ENCODE peak calls at places on chromosomes 6 and 20, in eight cellular contexts. One of them, this sample, is unnamed. For H3K9me3, the result is how much of the 10 kb centered on the place peaks cover.

GRCh38 chr6:124868476-124868875 is 93.8 kb upstream of the RNF217 start:
- DNase-seq in ovary: no peak
- DNase-seq in colonic mucosa: no peak
- DNase-seq in spleen: no peak
- DNase-seq in psoas muscle: no peak
- DNase-seq in heart left ventricle: no peak
- DNase-seq in neural progenitor cell: no peak
- DNase-seq in BE2C: no peak
- DNase-seq in this sample: no peak

GRCh38 chr6:31663087-31663960 is 1.5 kb downstream of the GPANK1 start:
- DNase-seq in spleen: no peak
- DNase-seq in neural progenitor cell: no peak
- DNase-seq in BE2C: no peak
- DNase-seq in ovary: no peak
- DNase-seq in psoas muscle: no peak
- DNase-seq in heart left ventricle: no peak
- DNase-seq in colonic mucosa: no peak
- DNase-seq in this sample: no peak

GRCh38 chr6:81734500-81735140 is 17.9 kb downstream of the TENT5A start:
- DNase-seq in heart left ventricle: no peak
- DNase-seq in psoas muscle: no peak
- DNase-seq in spleen: no peak
- DNase-seq in neural progenitor cell: no peak
- DNase-seq in colonic mucosa: no peak
- DNase-seq in ovary: no peak
- DNase-seq in BE2C: no peak
- DNase-seq in this sample: no peak

GRCh38 chr20:5080384-5080877 is 39.3 kb downstream of the PCNA start:
- DNase-seq in colonic mucosa: no peak
- DNase-seq in ovary: no peak
- DNase-seq in BE2C: no peak
- DNase-seq in neural progenitor cell: no peak
- DNase-seq in psoas muscle: peak
- DNase-seq in spleen: peak
- DNase-seq in heart left ventricle: peak
- DNase-seq in this sample: no peak

GRCh38 chr6:19836799-19837510 is at the start of gene ID4:
- DNase-seq in heart left ventricle: peak
- DNase-seq in colonic mucosa: peak
- DNase-seq in spleen: no peak
- DNase-seq in BE2C: peak
- DNase-seq in psoas muscle: peak
- DNase-seq in neural progenitor cell: peak
- DNase-seq in ovary: peak
- DNase-seq in this sample: peak

GRCh38 chr6:157376706-157377230 is 4.2 kb upstream of the ZDHHC14 start:
- DNase-seq in heart left ventricle: no peak
- DNase-seq in colonic mucosa: no peak
- DNase-seq in ovary: no peak
- DNase-seq in neural progenitor cell: no peak
- DNase-seq in BE2C: no peak
- DNase-seq in psoas muscle: no peak
- DNase-seq in spleen: no peak
- DNase-seq in this sample: no peak

GRCh38 chr6:404685-405423 is 13.3 kb downstream of the IRF4 start:
- DNase-seq in spleen: no peak
- DNase-seq in ovary: no peak
- DNase-seq in heart left ventricle: no peak
- DNase-seq in neural progenitor cell: no peak
- DNase-seq in BE2C: no peak
- DNase-seq in psoas muscle: no peak
- DNase-seq in colonic mucosa: no peak
- DNase-seq in this sample: no peak

GRCh38 chr6:34083227-34083889 is 62.5 kb downstream of the GRM4 start:
- DNase-seq in ovary: no peak
- DNase-seq in BE2C: no peak
- DNase-seq in neural progenitor cell: no peak
- DNase-seq in spleen: no peak
- DNase-seq in psoas muscle: peak
- DNase-seq in heart left ventricle: no peak
- DNase-seq in colonic mucosa: no peak
- DNase-seq in this sample: no peak

GRCh38 chr6:142045380-142046270 is 87.1 kb upstream of the GJE1 start:
- DNase-seq in ovary: no peak
- DNase-seq in psoas muscle: no peak
- DNase-seq in heart left ventricle: no peak
- DNase-seq in spleen: no peak
- DNase-seq in BE2C: no peak
- DNase-seq in neural progenitor cell: no peak
- DNase-seq in colonic mucosa: no peak
- DNase-seq in this sample: no peak

GRCh38 chr6:42403415-42403814 is 48.3 kb downstream of the TRERF1 start:
- DNase-seq in neural progenitor cell: peak
- DNase-seq in BE2C: no peak
- DNase-seq in heart left ventricle: no peak
- DNase-seq in psoas muscle: no peak
- DNase-seq in spleen: no peak
- DNase-seq in ovary: no peak
- DNase-seq in colonic mucosa: peak
- DNase-seq in this sample: no peak

GRCh38 chr20:20621191-20621590 is 91.3 kb downstream of the RALGAPA2 start:
- DNase-seq in spleen: no peak
- DNase-seq in ovary: no peak
- DNase-seq in neural progenitor cell: no peak
- DNase-seq in psoas muscle: no peak
- DNase-seq in heart left ventricle: no peak
- DNase-seq in BE2C: no peak
- DNase-seq in colonic mucosa: no peak
- DNase-seq in this sample: no peak

GRCh38 chr6:75393806-75394205 is 99.8 kb downstream of the FILIP1 start:
- DNase-seq in ovary: no peak
- DNase-seq in psoas muscle: no peak
- DNase-seq in spleen: no peak
- DNase-seq in heart left ventricle: no peak
- DNase-seq in colonic mucosa: no peak
- DNase-seq in BE2C: no peak
- DNase-seq in neural progenitor cell: no peak
- DNase-seq in this sample: no peak

DNA sequence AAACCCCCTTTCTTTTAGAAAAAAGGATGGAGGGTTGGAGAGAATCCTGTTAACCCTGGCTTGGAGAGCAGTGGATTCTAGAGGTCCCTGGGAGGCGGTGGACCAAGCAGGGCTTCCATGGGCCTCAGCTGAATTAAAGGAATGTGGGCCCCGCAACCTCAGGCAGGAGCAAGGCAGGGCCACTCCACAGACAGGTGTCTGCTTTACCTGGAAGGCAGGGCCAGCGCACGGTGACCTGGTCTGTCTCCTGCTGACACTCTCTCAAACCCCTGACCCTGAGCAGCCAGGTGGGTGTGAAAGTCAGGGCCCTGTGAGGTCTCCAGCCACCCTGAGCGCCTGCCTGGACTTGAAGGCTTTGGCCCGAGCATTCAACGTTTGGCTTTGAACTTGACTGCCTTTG is 96.6 kb downstream of the TMEM170B start:
- DNase-seq in neural progenitor cell: no peak
- DNase-seq in BE2C: no peak
- DNase-seq in psoas muscle: no peak
- DNase-seq in colonic mucosa: no peak
- DNase-seq in heart left ventricle: no peak
- DNase-seq in spleen: no peak
- DNase-seq in ovary: no peak
- DNase-seq in this sample: no peak
- H3K4me3 ChIP-seq in neural progenitor cell: no peak
- H3K4me3 ChIP-seq in BE2C: no peak
- H3K4me3 ChIP-seq in psoas muscle: no peak
- H3K4me3 ChIP-seq in colonic mucosa: no peak
- H3K4me3 ChIP-seq in heart left ventricle: no peak
- H3K4me3 ChIP-seq in spleen: no peak
- H3K4me3 ChIP-seq in ovary: no peak
- H3K4me3 ChIP-seq in this sample: no peak

DNA sequence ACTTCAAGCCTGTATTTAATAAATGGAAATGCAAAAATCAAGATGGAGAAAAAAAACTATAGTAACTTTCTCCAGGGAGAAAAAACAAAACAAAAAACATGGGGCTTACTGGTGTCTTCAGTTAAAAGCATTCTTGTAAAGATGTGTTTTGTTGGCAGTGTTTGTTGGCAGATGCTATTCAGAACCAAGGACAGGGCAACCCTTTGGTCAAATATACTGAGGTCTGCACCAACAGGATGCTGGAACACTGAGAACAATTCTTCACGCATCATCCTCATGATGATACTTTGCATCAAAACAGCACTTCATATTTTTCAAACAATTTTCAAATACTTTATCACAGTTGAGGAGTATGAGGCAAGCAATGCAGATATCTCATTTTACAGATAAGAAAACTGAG is 63.7 kb upstream of the CBLN4 start:
- DNase-seq in psoas muscle: no peak
- DNase-seq in colonic mucosa: no peak
- DNase-seq in neural progenitor cell: no peak
- DNase-seq in spleen: no peak
- DNase-seq in heart left ventricle: no peak
- DNase-seq in ovary: no peak
- DNase-seq in BE2C: no peak
- DNase-seq in this sample: no peak
- H3K9me3 ChIP-seq in psoas muscle: under half
- H3K9me3 ChIP-seq in colonic mucosa: under half
- H3K9me3 ChIP-seq in neural progenitor cell: half or more
- H3K9me3 ChIP-seq in spleen: under half
- H3K9me3 ChIP-seq in heart left ventricle: under half
- H3K9me3 ChIP-seq in ovary: under half
- H3K9me3 ChIP-seq in BE2C: under half
- H3K9me3 ChIP-seq in this sample: under half

GRCh38 chr20:34558320-34559202 is at the start of gene MAP1LC3A:
- DNase-seq in spleen: peak
- DNase-seq in BE2C: peak
- DNase-seq in neural progenitor cell: peak
- DNase-seq in colonic mucosa: peak
- DNase-seq in heart left ventricle: peak
- DNase-seq in ovary: peak
- DNase-seq in psoas muscle: peak
- DNase-seq in this sample: no peak
- TF ChIP-seq CTCF in spleen: no peak
- TF ChIP-seq CTCF in BE2C: no peak
- TF ChIP-seq CTCF in neural progenitor cell: no peak
- TF ChIP-seq CTCF in colonic mucosa: no peak
- TF ChIP-seq CTCF in heart left ventricle: no peak
- TF ChIP-seq CTCF in ovary: peak
- TF ChIP-seq CTCF in psoas muscle: no peak
- TF ChIP-seq CTCF in this sample: no peak

GRCh38 chr20:35339007-35339406 is 46.8 kb upstream of the FAM83C start:
- DNase-seq in ovary: no peak
- DNase-seq in neural progenitor cell: no peak
- DNase-seq in psoas muscle: no peak
- DNase-seq in spleen: no peak
- DNase-seq in BE2C: no peak
- DNase-seq in heart left ventricle: no peak
- DNase-seq in colonic mucosa: no peak
- DNase-seq in this sample: no peak
- H3K4me3 ChIP-seq in ovary: no peak
- H3K4me3 ChIP-seq in neural progenitor cell: no peak
- H3K4me3 ChIP-seq in psoas muscle: no peak
- H3K4me3 ChIP-seq in spleen: no peak
- H3K4me3 ChIP-seq in BE2C: no peak
- H3K4me3 ChIP-seq in heart left ventricle: no peak
- H3K4me3 ChIP-seq in colonic mucosa: no peak
- H3K4me3 ChIP-seq in this sample: no peak

GRCh38 chr6:137655291-137655690 is 161.1 kb upstream of the OLIG3 start:
- DNase-seq in ovary: no peak
- DNase-seq in colonic mucosa: no peak
- DNase-seq in neural progenitor cell: no peak
- DNase-seq in spleen: no peak
- DNase-seq in psoas muscle: no peak
- DNase-seq in heart left ventricle: no peak
- DNase-seq in BE2C: no peak
- DNase-seq in this sample: no peak
- H3K9me3 ChIP-seq in ovary: under half
- H3K9me3 ChIP-seq in colonic mucosa: under half
- H3K9me3 ChIP-seq in neural progenitor cell: under half
- H3K9me3 ChIP-seq in spleen: half or more
- H3K9me3 ChIP-seq in psoas muscle: under half
- H3K9me3 ChIP-seq in heart left ventricle: under half
- H3K9me3 ChIP-seq in BE2C: under half
- H3K9me3 ChIP-seq in this sample: under half

GRCh38 chr6:16276991-16277981 is 38.9 kb downstream of the GMPR start:
- DNase-seq in psoas muscle: peak
- DNase-seq in neural progenitor cell: peak
- DNase-seq in heart left ventricle: peak
- DNase-seq in colonic mucosa: peak
- DNase-seq in BE2C: peak
- DNase-seq in spleen: no peak
- DNase-seq in ovary: peak
- DNase-seq in this sample: peak
- TF ChIP-seq CTCF in psoas muscle: peak
- TF ChIP-seq CTCF in neural progenitor cell: peak
- TF ChIP-seq CTCF in heart left ventricle: no peak
- TF ChIP-seq CTCF in colonic mucosa: no peak
- TF ChIP-seq CTCF in BE2C: peak
- TF ChIP-seq CTCF in spleen: no peak
- TF ChIP-seq CTCF in ovary: peak
- TF ChIP-seq CTCF in this sample: peak

DNA sequence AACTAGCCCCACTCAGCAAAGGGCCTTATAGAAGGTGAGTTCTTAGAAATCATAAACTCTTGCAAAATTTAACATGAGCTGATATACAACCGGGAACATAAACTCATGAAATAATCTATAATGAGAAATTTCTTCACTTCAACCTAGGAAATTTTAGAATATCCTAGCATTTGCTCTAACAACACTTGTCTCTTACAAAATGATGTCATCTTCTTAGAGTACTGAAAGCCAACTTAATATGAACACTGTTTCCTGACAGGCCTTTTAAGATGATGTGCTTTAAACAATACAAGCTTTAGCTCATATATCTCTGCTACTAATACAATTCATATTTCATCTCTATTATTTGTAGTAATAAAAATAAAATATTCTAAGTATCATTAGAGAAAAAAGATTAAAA is 932 bp downstream of the PACRG start:
- DNase-seq in neural progenitor cell: no peak
- DNase-seq in BE2C: no peak
- DNase-seq in spleen: no peak
- DNase-seq in colonic mucosa: no peak
- DNase-seq in ovary: no peak
- DNase-seq in heart left ventricle: no peak
- DNase-seq in psoas muscle: no peak
- DNase-seq in this sample: no peak
- H3K4me3 ChIP-seq in neural progenitor cell: no peak
- H3K4me3 ChIP-seq in BE2C: no peak
- H3K4me3 ChIP-seq in spleen: no peak
- H3K4me3 ChIP-seq in colonic mucosa: no peak
- H3K4me3 ChIP-seq in ovary: no peak
- H3K4me3 ChIP-seq in heart left ventricle: peak
- H3K4me3 ChIP-seq in psoas muscle: no peak
- H3K4me3 ChIP-seq in this sample: no peak

This sample was measured in WERI-Rb-1.